ENCODE peak calls at places on chromosomes 4 and X, in eight cellular contexts. Z, F, S, B, X, D, J and P are unnamed samples.

GRCh38 chrX:104420907-104421306 is 145.1 kb upstream of the IL1RAPL2 start:
- DNase-seq in D (no peak), Z (no peak), X (no peak), J (peak), B (no peak), S (no peak), F (no peak), P (no peak)

GRCh38 chr4:140168936-140169335 is 15.0 kb upstream of the MAML3 start:
- DNase-seq in J (no peak), X (no peak), S (no peak), F (no peak), B (no peak), D (no peak), Z (no peak), P (no peak)

GRCh38 chr4:142846105-142846728 is at the start of gene INPP4B:
- DNase-seq in Z (peak), S (peak), F (peak), X (peak), B (peak), J (no peak), D (no peak), P (no peak)

GRCh38 chr4:183588169-183588675 is 70.8 kb downstream of the RWDD4 start:
- DNase-seq in X (no peak), D (no peak), B (no peak), J (peak), S (no peak), F (no peak), Z (no peak), P (no peak)

GRCh38 chr4:152803541-152803940 is 23.8 kb downstream of the ARFIP1 start:
- DNase-seq in X (no peak), J (no peak), D (no peak), B (no peak), S (no peak), F (no peak), Z (no peak), P (no peak)

GRCh38 chr4:105558277-105558676 is 5.9 kb downstream of the ARHGEF38 start:
- DNase-seq in J (no peak), F (no peak), S (no peak), B (no peak), Z (no peak), D (no peak), X (no peak), P (no peak)

GRCh38 chr4:1234811-1235292 is 14.1 kb downstream of the CTBP1 start:
- DNase-seq in J (no peak), S (no peak), F (no peak), Z (no peak), D (no peak), B (no peak), X (no peak), P (no peak)

GRCh38 chr4:109278594-109279031 is 23.8 kb downstream of the COL25A1 start:
- DNase-seq in B (no peak), S (no peak), F (no peak), X (no peak), D (no peak), Z (no peak), J (no peak), P (no peak)

GRCh38 chrX:38275615-38276014 is 51.7 kb downstream of the RPGR start:
- DNase-seq in Z (peak), D (no peak), F (no peak), X (peak), B (no peak), J (no peak), S (no peak), P (no peak)

GRCh38 chr4:98148856-98149255 is 5.6 kb upstream of the STPG2 start:
- DNase-seq in B (no peak), S (no peak), X (no peak), F (no peak), J (peak), Z (peak), D (no peak), P (no peak)

GRCh38 chr4:123488916-123489315 is 92.3 kb downstream of the SPRY1 start:
- DNase-seq in F (no peak), B (no peak), J (no peak), X (peak), D (no peak), Z (peak), S (no peak), P (no peak)

GRCh38 chr4:169250796-169251195 is 20.0 kb downstream of the SH3RF1 start:
- DNase-seq in D (no peak), S (no peak), B (no peak), Z (no peak), X (no peak), J (no peak), F (no peak), P (no peak)

GRCh38 chr4:146342600-146343192 is 128.4 kb downstream of the REELD1 start:
- DNase-seq in B (no peak), D (no peak), X (peak), S (peak), F (no peak), Z (peak), J (peak), P (no peak)

GRCh38 chrX:15664487-15665444 is at the start of gene CLTRN:
- DNase-seq in X (no peak), F (no peak), J (no peak), Z (no peak), D (no peak), B (no peak), S (no peak), P (no peak)

GRCh38 chr4:69750346-69750745 is 10.1 kb downstream of the SULT1B1 start:
- DNase-seq in X (no peak), F (no peak), S (no peak), Z (peak), B (no peak), D (no peak), J (no peak), P (no peak)

GRCh38 chr4:119068529-119068962 is 67.1 kb upstream of the MYOZ2 start:
- DNase-seq in J (no peak), D (no peak), B (no peak), X (no peak), Z (peak), F (no peak), S (no peak), P (no peak)

GRCh38 chr4:52573551-52573950 is 85.5 kb downstream of the USP46 start:
- DNase-seq in X (no peak), B (no peak), J (no peak), Z (no peak), S (no peak), D (no peak), F (no peak), P (no peak)

GRCh38 chr4:3802571-3803474 is 36.6 kb downstream of the ADRA2C start:
- DNase-seq in S (no peak), D (no peak), X (no peak), F (no peak), Z (no peak), B (no peak), J (no peak), P (no peak)

GRCh38 chrX:118652717-118653116 is 74.7 kb upstream of the IL13RA1 start:
- DNase-seq in F (no peak), D (no peak), Z (peak), J (no peak), X (no peak), B (no peak), S (no peak), P (no peak)

GRCh38 chrX:13023526-13024469 is 20.6 kb downstream of the FAM9C start:
- DNase-seq in Z (no peak), D (no peak), X (no peak), J (no peak), B (no peak), F (no peak), S (no peak), P (no peak)

GRCh38 chr4:179755322-179755721 is 2313.1 kb upstream of the AGA start:
- DNase-seq in S (no peak), F (no peak), Z (no peak), D (no peak), X (no peak), B (no peak), J (no peak), P (no peak)

GRCh38 chrX:139200346-139200745 is 330.2 kb upstream of the F9 start:
- DNase-seq in Z (no peak), B (no peak), S (no peak), J (no peak), F (no peak), X (no peak), D (no peak), P (no peak)

GRCh38 chr4:20839957-20840356 is 139.7 kb downstream of the PACRGL start:
- DNase-seq in S (no peak), F (no peak), Z (peak), B (no peak), X (peak), D (no peak), J (no peak), P (no peak)

GRCh38 chr4:81647388-81647787 is 175.7 kb upstream of the RASGEF1B start:
- DNase-seq in J (no peak), Z (no peak), B (no peak), X (no peak), D (no peak), F (no peak), S (no peak), P (no peak)

GRCh38 chrX:153967536-153968214 is 3.9 kb downstream of the HCFC1 start:
- DNase-seq in Z (no peak), S (no peak), D (no peak), B (no peak), F (no peak), J (no peak), X (no peak), P (no peak)

GRCh38 chr4:41452484-41453225 is 85.3 kb upstream of the LIMCH1 start:
- DNase-seq in Z (no peak), D (no peak), J (no peak), X (no peak), B (peak), F (no peak), S (no peak), P (no peak)

GRCh38 chrX:21932277-21932996 is 8.1 kb upstream of the SMS start:
- DNase-seq in B (no peak), Z (peak), J (no peak), D (no peak), S (no peak), F (no peak), X (peak), P (no peak)

GRCh38 chr4:2271279-2272025 is 9.5 kb upstream of the MXD4 start:
- DNase-seq in Z (no peak), B (no peak), D (no peak), X (no peak), S (no peak), J (no peak), F (no peak), P (no peak)

GRCh38 chrX:23776363-23776762 is 6.6 kb upstream of the SAT1 start:
- DNase-seq in D (no peak), S (no peak), Z (no peak), J (no peak), X (no peak), F (no peak), B (no peak), P (no peak)

GRCh38 chrX:129759576-129760061 is 20.1 kb upstream of the SASH3 start:
- DNase-seq in S (no peak), J (no peak), B (no peak), Z (peak), X (peak), D (no peak), F (no peak), P (peak)

GRCh38 chr4:158750379-158750778 is 18.4 kb upstream of the FNIP2 start:
- DNase-seq in S (no peak), Z (no peak), F (no peak), J (no peak), B (no peak), D (no peak), X (peak), P (no peak)

GRCh38 chr4:65007841-65008439 is 598.7 kb upstream of the TECRL start:
- DNase-seq in D (no peak), Z (peak), F (no peak), J (no peak), B (no peak), X (peak), S (peak), P (no peak)

GRCh38 chrX:75155454-75155829 is 641 bp downstream of the ABCB7 start:
- DNase-seq in B (no peak), D (no peak), F (no peak), Z (no peak), J (peak), S (no peak), X (peak), P (no peak)

GRCh38 chr4:7157666-7158065 is 34.7 kb upstream of the SORCS2 start:
- DNase-seq in D (no peak), Z (no peak), J (no peak), B (no peak), F (no peak), X (no peak), S (no peak), P (no peak)

GRCh38 chr4:3369781-3370660 is 71.7 kb upstream of the HGFAC start:
- DNase-seq in S (no peak), J (no peak), X (peak), Z (peak), B (no peak), F (no peak), D (no peak), P (peak)

GRCh38 chrX:29237972-29238371 is 650.7 kb downstream of the IL1RAPL1 start:
- DNase-seq in J (no peak), F (no peak), B (peak), D (no peak), Z (no peak), S (no peak), X (no peak), P (no peak)

GRCh38 chr4:105206214-105206613 is 59.5 kb downstream of the TET2 start:
- DNase-seq in F (no peak), S (no peak), X (no peak), Z (no peak), B (no peak), D (no peak), J (no peak), P (no peak)